ENCODE peak calls at places on chromosomes 2 and 18, in nine cellular contexts. G is PC-3, S is cardiac muscle cell, Q is fibroblast of lung, M is AG10803, I is brain microvascular endothelial cell, K is hepatocyte, T is transverse colon, O is foreskin fibroblast. R is an unnamed sample.

GRCh38 chr2:198316852-198317395 is 512.5 kb downstream of the PLCL1 start:
- DNase-seq in G (no peak), S (no peak), Q (no peak), M (no peak), I (no peak), K (no peak), T (peak), O (no peak), R (no peak)

GRCh38 chr2:157480182-157480961 is 36.5 kb upstream of the CYTIP start:
- DNase-seq in G (no peak), S (no peak), Q (peak), M (peak), I (peak), K (no peak), T (peak), O (peak), R (no peak)

GRCh38 chr2:196286821-196287220 is 115.4 kb upstream of the STK17B start:
- DNase-seq in G (no peak), S (no peak), Q (no peak), M (no peak), I (no peak), K (no peak), T (no peak), O (no peak), R (no peak)

GRCh38 chr18:48996901-48997463 is 46.2 kb upstream of the SMAD7 start:
- DNase-seq in G (peak), S (no peak), Q (peak), M (peak), I (peak), K (peak), T (no peak), O (peak), R (no peak)

GRCh38 chr2:47265158-47265557 is 110.0 kb upstream of the STPG4 start:
- DNase-seq in G (no peak), S (no peak), Q (no peak), M (no peak), I (no peak), K (no peak), T (no peak), O (no peak), R (no peak)

GRCh38 chr2:5756266-5756665 is 64.1 kb downstream of the SOX11 start:
- DNase-seq in G (no peak), S (no peak), Q (no peak), M (no peak), I (no peak), K (peak), T (no peak), O (no peak), R (no peak)

GRCh38 chr2:155525194-155525593 is 807.3 kb downstream of the NR4A2 start:
- DNase-seq in G (no peak), S (no peak), Q (no peak), M (no peak), I (no peak), K (no peak), T (no peak), O (no peak), R (no peak)

GRCh38 chr18:75360941-75361340 is 66.6 kb downstream of the SMIM21 start:
- DNase-seq in G (no peak), S (no peak), Q (no peak), M (no peak), I (no peak), K (no peak), T (no peak), O (no peak), R (no peak)

GRCh38 chr2:68487773-68488355 is 20.5 kb downstream of the APLF start:
- DNase-seq in G (peak), S (no peak), Q (peak), M (peak), I (no peak), K (peak), T (no peak), O (no peak), R (no peak)

GRCh38 chr2:99602475-99602874 is 112.7 kb upstream of the REV1 start:
- DNase-seq in G (peak), S (no peak), Q (peak), M (peak), I (peak), K (no peak), T (no peak), O (peak), R (no peak)

GRCh38 chr2:200364142-200364541 is 57.6 kb downstream of the SPATS2L start:
- DNase-seq in G (no peak), S (no peak), Q (no peak), M (no peak), I (no peak), K (no peak), T (no peak), O (no peak), R (no peak)

GRCh38 chr18:77132369-77133050 is at the start of gene MBP:
- DNase-seq in G (peak), S (peak), Q (no peak), M (no peak), I (no peak), K (peak), T (peak), O (no peak), R (peak)

GRCh38 chr2:159900343-159900742 is 102.3 kb upstream of the CD302 start:
- DNase-seq in G (no peak), S (no peak), Q (no peak), M (no peak), I (no peak), K (no peak), T (no peak), O (no peak), R (no peak)

GRCh38 chr18:5546660-5547059 is 2.9 kb upstream of the EPB41L3 start:
- DNase-seq in G (peak), S (peak), Q (peak), M (peak), I (peak), K (peak), T (no peak), O (no peak), R (no peak)

GRCh38 chr2:196291873-196292800 is 120.8 kb upstream of the STK17B start:
- DNase-seq in G (peak), S (peak), Q (peak), M (no peak), I (no peak), K (no peak), T (no peak), O (no peak), R (no peak)

GRCh38 chr18:69400253-69400975 is at the start of gene DOK6:
- DNase-seq in G (no peak), S (peak), Q (peak), M (peak), I (peak), K (peak), T (no peak), O (peak), R (peak)

GRCh38 chr2:69642709-69643601 is 584 bp downstream of the AAK1 start:
- DNase-seq in G (peak), S (peak), Q (peak), M (peak), I (peak), K (peak), T (peak), O (peak), R (no peak)

GRCh38 chr2:37912056-37912455 is 13.0 kb upstream of the RMDN2 start:
- DNase-seq in G (peak), S (no peak), Q (peak), M (peak), I (no peak), K (no peak), T (no peak), O (peak), R (no peak)

GRCh38 chr2:98382086-98382485 is 35.8 kb downstream of the CNGA3 start:
- DNase-seq in G (no peak), S (no peak), Q (no peak), M (no peak), I (no peak), K (no peak), T (no peak), O (no peak), R (no peak)

GRCh38 chr2:206083602-206084467 is 2.1 kb downstream of the INO80D start:
- DNase-seq in G (peak), S (peak), Q (peak), M (no peak), I (no peak), K (peak), T (peak), O (no peak), R (no peak)

GRCh38 chr2:15841776-15842554 is 98.4 kb upstream of the MYCN start:
- DNase-seq in G (no peak), S (no peak), Q (no peak), M (no peak), I (no peak), K (peak), T (no peak), O (no peak), R (no peak)

GRCh38 chr18:45588831-45589558 is 26.3 kb upstream of the SLC14A2 start:
- DNase-seq in G (no peak), S (no peak), Q (peak), M (peak), I (no peak), K (peak), T (no peak), O (peak), R (no peak)

GRCh38 chr2:70927641-70928040 is 8.1 kb upstream of the ATP6V1B1 start:
- DNase-seq in G (no peak), S (no peak), Q (no peak), M (no peak), I (no peak), K (peak), T (no peak), O (no peak), R (no peak)

GRCh38 chr2:200765995-200766660 is 45.6 kb upstream of the BZW1 start:
- DNase-seq in G (peak), S (no peak), Q (peak), M (no peak), I (no peak), K (no peak), T (no peak), O (no peak), R (no peak)

GRCh38 chr18:56563568-56563967 is 74.8 kb downstream of the TXNL1 start:
- DNase-seq in G (peak), S (peak), Q (no peak), M (no peak), I (no peak), K (no peak), T (no peak), O (no peak), R (no peak)

GRCh38 chr18:22112215-22112614 is 57.2 kb upstream of the GATA6 start:
- DNase-seq in G (no peak), S (no peak), Q (no peak), M (no peak), I (no peak), K (no peak), T (no peak), O (no peak), R (no peak)

GRCh38 chr2:217893440-217893839 is 109.4 kb downstream of the TNS1 start:
- DNase-seq in G (no peak), S (no peak), Q (no peak), M (no peak), I (no peak), K (no peak), T (no peak), O (no peak), R (no peak)

DNA sequence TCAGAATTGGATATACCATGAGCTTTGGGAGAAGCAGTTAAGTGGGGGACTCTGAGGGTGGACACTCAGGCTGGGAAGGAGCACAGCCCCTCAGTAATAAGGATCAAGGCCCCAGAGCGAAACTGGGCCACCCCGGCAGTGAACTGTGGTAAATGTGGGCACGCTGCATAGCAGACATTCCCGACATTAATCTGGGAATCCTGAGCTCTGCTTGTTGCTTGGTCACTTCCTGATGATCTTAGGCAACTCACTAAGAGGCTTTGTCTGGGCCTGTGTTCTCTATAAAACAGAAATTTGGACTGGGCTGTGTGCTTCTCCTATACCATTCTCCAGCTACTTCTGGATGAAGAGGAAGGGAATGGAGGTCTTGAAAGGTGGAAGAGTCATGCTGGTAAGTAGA is 4.8 kb downstream of the TGFBRAP1 start:
- DNase-seq in G (no peak), S (no peak), Q (peak), M (peak), I (peak), K (peak), T (no peak), O (peak), R (no peak)
- TF ChIP-seq CTCF in G (no peak), S (no peak), Q (no peak), M (no peak), I (no peak), K (no peak), T (no peak), O (no peak), R (no peak)

GRCh38 chr2:101446869-101447268 is 28.0 kb downstream of the RFX8 start:
- DNase-seq in G (peak), S (no peak), Q (peak), M (peak), I (peak), K (no peak), T (no peak), O (peak), R (no peak)

GRCh38 chr2:101439716-101440115 is 35.2 kb downstream of the RFX8 start:
- DNase-seq in G (no peak), S (no peak), Q (no peak), M (no peak), I (no peak), K (no peak), T (no peak), O (no peak), R (no peak)

GRCh38 chr2:101442042-101442666 is 32.8 kb downstream of the RFX8 start:
- DNase-seq in G (peak), S (no peak), Q (peak), M (peak), I (peak), K (no peak), T (no peak), O (no peak), R (no peak)

GRCh38 chr2:101440127-101440738 is 34.7 kb downstream of the RFX8 start:
- DNase-seq in G (no peak), S (peak), Q (peak), M (peak), I (peak), K (no peak), T (no peak), O (no peak), R (no peak)

GRCh38 chr2:101442667-101443061 is 32.2 kb downstream of the RFX8 start:
- DNase-seq in G (peak), S (no peak), Q (no peak), M (peak), I (peak), K (no peak), T (no peak), O (no peak), R (no peak)
- TF ChIP-seq CTCF in G (no peak), S (peak), Q (no peak), M (peak), I (peak), K (peak), T (no peak), O (no peak), R (no peak)

GRCh38 chr2:105339414-105339813 is 2.1 kb downstream of the C2orf49 start:
- DNase-seq in G (no peak), S (no peak), Q (no peak), M (no peak), I (no peak), K (no peak), T (no peak), O (no peak), R (no peak)

GRCh38 chr2:105344704-105345345 is 7.5 kb downstream of the C2orf49 start:
- DNase-seq in G (peak), S (peak), Q (no peak), M (peak), I (no peak), K (peak), T (no peak), O (no peak), R (no peak)
- TF ChIP-seq CTCF in G (peak), S (peak), Q (no peak), M (peak), I (peak), K (peak), T (peak), O (peak), R (peak)

GRCh38 chr2:162243305-162243693 is at the start of gene FAP:
- DNase-seq in G (no peak), S (no peak), Q (peak), M (peak), I (peak), K (peak), T (no peak), O (peak), R (no peak)

GRCh38 chr2:162245051-162245450 is 1.8 kb upstream of the FAP start:
- DNase-seq in G (no peak), S (no peak), Q (peak), M (no peak), I (no peak), K (no peak), T (no peak), O (no peak), R (no peak)

GRCh38 chr2:162244559-162245031 is 1.4 kb upstream of the FAP start:
- DNase-seq in G (peak), S (no peak), Q (peak), M (peak), I (peak), K (peak), T (no peak), O (peak), R (no peak)

GRCh38 chr2:162242586-162243304 is 500 bp downstream of the FAP start:
- DNase-seq in G (no peak), S (no peak), Q (peak), M (peak), I (no peak), K (peak), T (no peak), O (peak), R (no peak)

DNA sequence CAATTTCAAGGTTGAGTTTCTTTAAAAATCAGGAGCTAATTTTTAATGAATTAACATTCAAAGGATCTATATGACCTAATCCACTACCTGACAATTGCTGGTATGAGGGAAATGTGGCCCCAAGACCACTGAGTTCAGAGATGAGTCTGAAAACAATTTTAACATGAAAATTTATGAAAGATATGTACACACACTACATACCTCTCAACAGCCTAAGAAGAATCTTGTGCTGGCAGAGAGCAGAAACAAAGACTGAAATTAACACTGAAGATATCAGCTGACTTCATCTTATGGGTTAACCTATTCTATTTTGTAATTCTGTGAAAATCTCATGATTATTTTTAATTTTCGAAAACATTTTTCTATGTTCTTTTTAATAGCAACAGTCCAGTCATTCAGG is 1.7 kb downstream of the FAP start:
- DNase-seq in G (no peak), S (no peak), Q (peak), M (no peak), I (no peak), K (no peak), T (no peak), O (no peak), R (no peak)
- TF ChIP-seq CTCF in G (no peak), S (no peak), Q (no peak), M (no peak), I (no peak), K (no peak), T (no peak), O (no peak), R (no peak)

R was measured in progenitor cell of endocrine pancreas.